ENCODE peak calls at places on chromosomes 7 and 10, in seven cellular contexts. L is tibial nerve, P is left ventricle myocardium inferior, N is fibroblast of lung, T is substantia nigra, I is Karpas-422, A is thyroid gland. V is an unnamed sample.

GRCh38 chr7:73758581-73759138 is 11.4 kb downstream of the CLDN3 start:
- DNase-seq in P (no peak), I (no peak), T (no peak), A (peak), L (no peak), N (no peak), V (no peak)

GRCh38 chr10:130461631-130462030 is 325.4 kb downstream of the GLRX3 start:
- DNase-seq in T (no peak), P (no peak), I (no peak), L (no peak), N (no peak), A (no peak), V (no peak)

GRCh38 chr7:155962968-155963300 is 150.7 kb upstream of the SHH start:
- DNase-seq in I (no peak), T (no peak), A (no peak), L (no peak), N (no peak), P (no peak), V (no peak)

GRCh38 chr7:42928754-42929153 is 3.2 kb downstream of the PSMA2 start:
- DNase-seq in I (peak), P (no peak), A (no peak), L (no peak), T (no peak), N (no peak), V (no peak)

GRCh38 chr7:144130730-144131129 is 7.8 kb downstream of the OR2A14 start:
- DNase-seq in P (no peak), T (no peak), L (no peak), A (no peak), N (no peak), I (no peak), V (no peak)

GRCh38 chr10:79195091-79195923 is 126.5 kb downstream of the ZMIZ1 start:
- DNase-seq in L (peak), I (peak), N (peak), P (peak), T (peak), A (peak), V (peak)

GRCh38 chr10:93097386-93097785 is 23.7 kb downstream of the CYP26A1 start:
- DNase-seq in P (no peak), T (no peak), N (no peak), L (no peak), I (no peak), A (no peak), V (no peak)

GRCh38 chr7:114922151-114922651 is 307 bp downstream of the MDFIC start:
- DNase-seq in T (no peak), A (peak), L (peak), I (no peak), P (peak), N (peak), V (no peak)

GRCh38 chr7:138243430-138243829 is 167.2 kb downstream of the AKR1D1 start:
- DNase-seq in P (peak), I (no peak), N (no peak), L (no peak), A (no peak), T (no peak), V (no peak)

GRCh38 chr10:97069576-97070362 is 116.0 kb downstream of the SLIT1 start:
- DNase-seq in A (no peak), T (no peak), L (no peak), I (no peak), N (peak), P (no peak), V (no peak)

GRCh38 chr7:130095812-130096211 is 25.5 kb downstream of the KLHDC10 start:
- DNase-seq in I (no peak), N (peak), T (no peak), A (no peak), P (no peak), L (no peak), V (no peak)

GRCh38 chr10:66378117-66378876 is 547.5 kb upstream of the LRRTM3 start:
- DNase-seq in N (peak), T (no peak), A (no peak), L (no peak), I (no peak), P (no peak), V (no peak)

GRCh38 chr10:113788604-113789083 is 37.2 kb downstream of the PLEKHS1 start:
- DNase-seq in P (no peak), T (no peak), I (no peak), A (no peak), N (peak), L (no peak), V (no peak)

GRCh38 chr7:22001345-22002004 is 55.8 kb upstream of the CDCA7L start:
- DNase-seq in N (peak), L (no peak), T (no peak), A (no peak), I (peak), P (no peak), V (no peak)

GRCh38 chr10:132647424-132647823 is 109.8 kb downstream of the INPP5A start:
- DNase-seq in T (no peak), A (no peak), L (no peak), P (no peak), N (no peak), I (no peak), V (no peak)

GRCh38 chr10:69092959-69093850 is 5.3 kb downstream of the SRGN start:
- DNase-seq in P (peak), N (peak), L (peak), I (peak), A (peak), T (no peak), V (no peak)

GRCh38 chr10:62027841-62028501 is 126.5 kb downstream of the ARID5B start:
- DNase-seq in I (no peak), L (no peak), T (no peak), N (peak), A (no peak), P (no peak), V (no peak)

GRCh38 chr10:131954356-131954965 is 27.3 kb downstream of the BNIP3 start:
- DNase-seq in N (no peak), A (no peak), P (no peak), I (no peak), L (no peak), T (no peak), V (no peak)

GRCh38 chr7:28296571-28297483 is 115.5 kb upstream of the CREB5 start:
- DNase-seq in P (peak), L (no peak), N (peak), A (peak), I (peak), T (no peak), V (no peak)

GRCh38 chr7:6159097-6159483 is 113.3 kb downstream of the CYTH3 start:
- DNase-seq in L (no peak), I (no peak), N (peak), P (no peak), T (no peak), A (no peak), V (no peak)

GRCh38 chr7:89681448-89681847 is 472.8 kb upstream of the STEAP1 start:
- DNase-seq in L (no peak), P (no peak), A (no peak), T (no peak), I (no peak), N (no peak), V (no peak)

GRCh38 chr10:89815049-89815853 is 113.9 kb downstream of the KIF20B start:
- DNase-seq in I (no peak), N (no peak), A (no peak), L (no peak), T (no peak), P (no peak), V (no peak)

GRCh38 chr10:89813546-89813945 is 112.2 kb downstream of the KIF20B start:
- DNase-seq in L (no peak), N (no peak), P (no peak), A (no peak), T (no peak), I (no peak), V (no peak)

GRCh38 chr10:89810908-89811515 is 109.6 kb downstream of the KIF20B start:
- DNase-seq in L (no peak), I (no peak), T (no peak), N (no peak), P (no peak), A (no peak), V (no peak)

GRCh38 chr10:89814278-89814677 is 112.9 kb downstream of the KIF20B start:
- DNase-seq in A (no peak), P (no peak), T (no peak), L (no peak), N (no peak), I (no peak), V (no peak)
- H3K27ac ChIP-seq in A (no peak), P (no peak), T (no peak), L (no peak), N (no peak), I (no peak), V (no peak)

DNA sequence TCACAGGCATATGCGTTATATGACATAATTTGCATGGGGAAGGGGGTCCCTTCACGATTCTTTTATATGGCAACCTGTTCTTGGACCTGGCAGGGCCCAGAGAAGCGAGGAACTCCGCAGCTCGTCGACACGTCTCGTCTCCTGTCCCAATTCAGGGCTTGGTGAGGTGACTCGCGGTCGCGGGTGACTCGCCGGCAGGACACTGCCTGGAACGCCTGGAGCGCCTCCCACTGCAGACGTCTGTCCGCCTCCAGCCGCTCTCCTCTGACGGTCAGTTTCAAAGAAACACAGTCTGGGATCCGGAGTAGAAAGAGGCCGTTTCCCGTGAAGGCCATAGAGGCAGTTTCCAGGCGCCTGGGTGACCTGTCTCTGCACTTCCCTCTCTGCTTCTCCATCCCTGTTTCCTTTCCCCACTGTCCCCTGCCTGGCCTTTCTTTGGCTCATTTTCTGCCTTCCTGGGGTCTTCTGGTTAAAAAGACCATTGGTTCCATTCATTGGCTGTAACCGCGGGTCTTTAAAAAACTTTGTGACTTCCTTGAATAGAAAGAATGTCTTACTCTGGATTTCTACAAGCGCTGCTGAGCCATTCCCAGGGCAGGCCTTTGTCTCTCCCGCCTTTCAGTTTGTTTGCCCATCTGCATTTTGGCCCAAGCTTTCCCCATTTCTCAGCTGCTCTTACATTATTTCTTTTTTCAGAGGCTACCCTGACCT is 1.2 kb downstream of the UPP1 start:
- DNase-seq in T (no peak), P (peak), I (no peak), N (peak), A (peak), L (no peak), V (no peak)
- H3K27ac ChIP-seq in T (no peak), P (peak), I (no peak), N (no peak), A (peak), L (peak), V (no peak)

DNA sequence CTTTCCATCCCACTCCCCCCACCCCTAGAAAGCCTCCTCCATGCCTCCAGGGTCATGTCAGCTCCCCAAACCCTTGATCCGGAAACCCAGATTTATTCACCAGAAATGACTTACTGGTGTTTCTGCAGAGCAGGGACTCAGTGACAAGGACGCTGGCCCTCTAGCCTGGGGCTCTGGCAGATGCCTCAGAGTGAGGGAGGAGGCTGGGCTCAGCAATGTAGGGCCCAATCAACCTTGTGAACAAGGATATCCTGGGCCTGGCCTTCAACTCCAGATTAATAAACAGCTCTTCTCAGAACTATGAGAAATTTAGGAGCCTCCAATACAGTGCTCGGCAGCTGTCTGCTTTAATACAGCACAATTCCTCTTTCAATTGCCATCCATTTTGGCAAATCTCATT is at the start of gene MBL2:
- DNase-seq in L (no peak), I (no peak), P (no peak), N (no peak), A (no peak), T (no peak), V (no peak)
- H3K27ac ChIP-seq in L (no peak), I (no peak), P (no peak), N (no peak), A (no peak), T (no peak), V (no peak)

GRCh38 chr10:21095494-21096055 is 198.5 kb upstream of the NEBL start:
- DNase-seq in N (no peak), P (no peak), T (no peak), L (no peak), I (no peak), A (no peak), V (no peak)

GRCh38 chr10:21092683-21093524 is 195.8 kb upstream of the NEBL start:
- DNase-seq in T (no peak), L (no peak), A (peak), P (no peak), I (no peak), N (peak), V (no peak)

GRCh38 chr10:21095073-21095472 is 198.0 kb upstream of the NEBL start:
- DNase-seq in I (no peak), P (no peak), N (no peak), L (no peak), T (no peak), A (no peak), V (no peak)

GRCh38 chr10:21087476-21087875 is 190.4 kb upstream of the NEBL start:
- DNase-seq in A (no peak), T (no peak), N (no peak), L (no peak), P (no peak), I (no peak), V (no peak)

DNA sequence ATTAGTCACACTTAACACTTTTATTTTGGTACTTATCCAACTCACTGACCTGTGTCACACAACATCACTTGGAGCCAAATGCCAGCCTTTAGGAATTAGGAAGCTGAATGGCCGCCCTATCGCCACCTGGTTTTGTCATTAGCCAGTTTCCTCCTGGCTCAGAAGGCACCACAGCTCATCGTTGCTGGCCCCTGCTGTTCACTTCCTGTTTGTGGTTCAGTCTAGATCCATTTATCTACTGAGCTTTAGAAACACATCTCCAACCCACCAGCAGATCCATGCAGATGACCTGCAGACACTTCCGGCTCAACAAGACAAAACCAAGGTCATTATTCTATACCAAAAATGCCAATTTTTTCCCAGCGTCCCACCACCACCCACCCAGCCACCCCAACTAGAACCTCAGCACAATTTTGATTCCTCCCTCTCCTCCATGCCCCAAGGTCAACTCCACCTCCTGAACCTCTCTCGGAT is 193.5 kb upstream of the NEBL start:
- DNase-seq in T (no peak), I (no peak), P (no peak), N (no peak), A (no peak), L (no peak), V (no peak)
- H3K27ac ChIP-seq in T (no peak), I (no peak), P (no peak), N (no peak), A (no peak), L (no peak), V (no peak)

GRCh38 chr10:47380341-47381215 is 3.5 kb downstream of the ZNF488 start:
- DNase-seq in T (no peak), N (no peak), A (no peak), I (no peak), P (no peak), L (no peak), V (no peak)

GRCh38 chr10:47379901-47380300 is 4.2 kb downstream of the ZNF488 start:
- DNase-seq in A (no peak), L (no peak), P (no peak), I (no peak), N (no peak), T (peak), V (peak)

GRCh38 chr10:47381427-47382379 is 2.4 kb downstream of the ZNF488 start:
- DNase-seq in P (no peak), A (no peak), T (no peak), N (no peak), L (no peak), I (no peak), V (no peak)

GRCh38 chr10:47383254-47384147 is 592 bp downstream of the ZNF488 start:
- DNase-seq in N (no peak), A (no peak), T (no peak), L (no peak), P (no peak), I (no peak), V (no peak)

GRCh38 chr10:47384148-47384921 is at the start of gene ZNF488:
- DNase-seq in I (peak), A (peak), P (peak), L (peak), N (peak), T (peak), V (peak)
- H3K27ac ChIP-seq in I (no peak), A (peak), P (peak), L (peak), N (peak), T (peak), V (peak)

DNA sequence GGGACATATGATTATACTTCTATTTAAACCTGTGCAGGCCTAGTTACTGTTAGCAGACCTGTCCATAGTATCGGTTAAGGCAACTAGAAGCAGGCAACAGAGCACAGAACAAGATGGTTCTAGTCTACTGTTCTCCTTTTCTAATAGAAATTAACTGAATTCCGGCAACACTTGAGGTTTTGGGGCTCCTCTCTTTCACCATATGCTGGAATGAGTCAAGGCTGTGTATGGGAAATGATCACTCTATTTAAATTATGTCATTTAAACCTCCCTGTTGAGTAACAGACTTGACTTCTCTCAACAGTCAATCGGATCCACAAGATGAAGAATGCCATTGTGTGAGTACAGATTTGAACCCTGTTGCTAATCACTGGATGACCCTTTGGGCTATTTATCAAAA is 6.2 kb upstream of the OTUD1 start:
- DNase-seq in L (no peak), T (no peak), A (no peak), P (no peak), I (no peak), N (no peak), V (no peak)
- H3K27ac ChIP-seq in L (no peak), T (no peak), A (no peak), P (no peak), I (no peak), N (no peak), V (no peak)